ENCODE peak calls at places on chromosome 12, in five cellular contexts. One of them, this sample, is unnamed.

GRCh38 chr12:23099104-23099503 is 474.1 kb downstream of the ETNK1 start:
- DNase-seq in AG04449: no peak
- DNase-seq in progenitor cell of endocrine pancreas: no peak
- DNase-seq in ovary: no peak
- DNase-seq in HCT116: no peak
- DNase-seq in this sample: no peak

GRCh38 chr12:125070117-125070516 is 4.9 kb downstream of the AACS start:
- DNase-seq in AG04449: no peak
- DNase-seq in progenitor cell of endocrine pancreas: no peak
- DNase-seq in ovary: no peak
- DNase-seq in HCT116: no peak
- DNase-seq in this sample: no peak

GRCh38 chr12:76627346-76628135 is 68.0 kb upstream of the OSBPL8 start:
- DNase-seq in AG04449: no peak
- DNase-seq in progenitor cell of endocrine pancreas: no peak
- DNase-seq in ovary: no peak
- DNase-seq in HCT116: no peak
- DNase-seq in this sample: no peak

GRCh38 chr12:32248594-32249140 is 142.0 kb downstream of the BICD1 start:
- DNase-seq in AG04449: no peak
- DNase-seq in progenitor cell of endocrine pancreas: no peak
- DNase-seq in ovary: no peak
- DNase-seq in HCT116: no peak
- DNase-seq in this sample: no peak

GRCh38 chr12:106106892-106107291 is 31.9 kb downstream of the NUAK1 start:
- DNase-seq in AG04449: no peak
- DNase-seq in progenitor cell of endocrine pancreas: no peak
- DNase-seq in ovary: no peak
- DNase-seq in HCT116: no peak
- DNase-seq in this sample: no peak

GRCh38 chr12:129693731-129694130 is 210.1 kb downstream of the TMEM132D start:
- DNase-seq in AG04449: no peak
- DNase-seq in progenitor cell of endocrine pancreas: no peak
- DNase-seq in ovary: no peak
- DNase-seq in HCT116: no peak
- DNase-seq in this sample: no peak

GRCh38 chr12:10673660-10674384 is at the start of gene STYK1:
- DNase-seq in AG04449: no peak
- DNase-seq in progenitor cell of endocrine pancreas: peak; percentile 86
- DNase-seq in ovary: peak; percentile 21
- DNase-seq in HCT116: peak; percentile 81
- DNase-seq in this sample: peak; percentile 22

GRCh38 chr12:93714382-93714781 is 37.2 kb downstream of the CRADD start:
- DNase-seq in AG04449: no peak
- DNase-seq in progenitor cell of endocrine pancreas: no peak
- DNase-seq in ovary: no peak
- DNase-seq in HCT116: no peak
- DNase-seq in this sample: no peak

GRCh38 chr12:16076553-16076952 is 165.4 kb downstream of the DERA start:
- DNase-seq in AG04449: no peak
- DNase-seq in progenitor cell of endocrine pancreas: no peak
- DNase-seq in ovary: no peak
- DNase-seq in HCT116: peak; percentile 29
- DNase-seq in this sample: no peak

GRCh38 chr12:74317078-74317581 is 220.5 kb upstream of the ATXN7L3B start:
- DNase-seq in AG04449: no peak
- DNase-seq in progenitor cell of endocrine pancreas: no peak
- DNase-seq in ovary: peak; percentile 49
- DNase-seq in HCT116: no peak
- DNase-seq in this sample: no peak
- TF ChIP-seq CTCF in AG04449: peak; percentile 4
- TF ChIP-seq CTCF in progenitor cell of endocrine pancreas: peak; percentile 57
- TF ChIP-seq CTCF in ovary: no peak
- TF ChIP-seq CTCF in HCT116: peak; percentile 61
- TF ChIP-seq CTCF in this sample: no peak

DNA sequence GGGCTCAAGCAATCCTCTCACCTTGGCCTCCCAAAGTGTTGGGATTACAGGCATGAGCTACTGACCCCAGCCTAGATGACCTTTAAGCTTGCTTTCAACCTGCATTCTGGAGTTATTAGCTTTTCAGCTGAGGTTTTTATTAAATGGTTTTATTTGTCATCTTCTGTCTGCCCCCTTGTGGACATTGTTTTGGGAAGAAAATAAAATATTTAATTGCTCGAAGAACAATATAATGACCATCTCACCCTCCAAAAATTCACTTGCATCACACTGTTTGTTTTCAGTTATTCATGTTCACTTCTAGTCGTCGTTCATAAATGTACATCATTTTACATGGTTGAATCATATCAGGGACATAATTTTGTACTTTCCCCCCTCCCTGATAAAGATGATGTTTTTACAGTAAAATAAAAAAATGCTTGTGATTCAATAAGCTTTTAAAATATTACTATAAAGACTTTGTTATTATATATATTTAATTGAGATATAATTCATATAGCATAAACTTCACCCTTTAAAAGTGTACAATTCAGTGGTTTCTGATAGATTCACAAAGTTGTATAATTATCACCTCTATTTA is 10.1 kb upstream of the SPATS2 start:
- DNase-seq in AG04449: no peak
- DNase-seq in progenitor cell of endocrine pancreas: no peak
- DNase-seq in ovary: no peak
- DNase-seq in HCT116: no peak
- DNase-seq in this sample: no peak
- TF ChIP-seq CTCF in AG04449: peak; percentile 25
- TF ChIP-seq CTCF in progenitor cell of endocrine pancreas: peak; percentile 53
- TF ChIP-seq CTCF in ovary: no peak
- TF ChIP-seq CTCF in HCT116: peak; percentile 67
- TF ChIP-seq CTCF in this sample: no peak

GRCh38 chr12:52805739-52806138 is 8.2 kb downstream of the KRT4 start:
- DNase-seq in AG04449: no peak
- DNase-seq in progenitor cell of endocrine pancreas: no peak
- DNase-seq in ovary: no peak
- DNase-seq in HCT116: no peak
- DNase-seq in this sample: no peak

GRCh38 chr12:52806821-52807543 is 6.9 kb downstream of the KRT4 start:
- DNase-seq in AG04449: no peak
- DNase-seq in progenitor cell of endocrine pancreas: no peak
- DNase-seq in ovary: no peak
- DNase-seq in HCT116: no peak
- DNase-seq in this sample: no peak

GRCh38 chr12:52807544-52808470 is 6.1 kb downstream of the KRT4 start:
- DNase-seq in AG04449: no peak
- DNase-seq in progenitor cell of endocrine pancreas: no peak
- DNase-seq in ovary: no peak
- DNase-seq in HCT116: no peak
- DNase-seq in this sample: no peak

GRCh38 chr12:52805000-52805399 is 8.9 kb downstream of the KRT4 start:
- DNase-seq in AG04449: no peak
- DNase-seq in progenitor cell of endocrine pancreas: no peak
- DNase-seq in ovary: no peak
- DNase-seq in HCT116: no peak
- DNase-seq in this sample: no peak

GRCh38 chr12:52806169-52806811 is 7.6 kb downstream of the KRT4 start:
- DNase-seq in AG04449: no peak
- DNase-seq in progenitor cell of endocrine pancreas: no peak
- DNase-seq in ovary: no peak
- DNase-seq in HCT116: no peak
- DNase-seq in this sample: no peak
- TF ChIP-seq CTCF in AG04449: no peak
- TF ChIP-seq CTCF in progenitor cell of endocrine pancreas: no peak
- TF ChIP-seq CTCF in ovary: no peak
- TF ChIP-seq CTCF in HCT116: no peak
- TF ChIP-seq CTCF in this sample: no peak

GRCh38 chr12:37672655-37673260 is 643.8 kb upstream of the ALG10B start:
- DNase-seq in AG04449: no peak
- DNase-seq in progenitor cell of endocrine pancreas: no peak
- DNase-seq in ovary: no peak
- DNase-seq in HCT116: no peak
- DNase-seq in this sample: no peak
- TF ChIP-seq CTCF in AG04449: no peak
- TF ChIP-seq CTCF in progenitor cell of endocrine pancreas: no peak
- TF ChIP-seq CTCF in ovary: no peak
- TF ChIP-seq CTCF in HCT116: peak; percentile 58
- TF ChIP-seq CTCF in this sample: no peak

GRCh38 chr12:53492188-53492587 is 7.1 kb downstream of the MAP3K12 start:
- DNase-seq in AG04449: no peak
- DNase-seq in progenitor cell of endocrine pancreas: no peak
- DNase-seq in ovary: no peak
- DNase-seq in HCT116: no peak
- DNase-seq in this sample: no peak

GRCh38 chr12:53495903-53496751 is 3.1 kb downstream of the MAP3K12 start:
- DNase-seq in AG04449: no peak
- DNase-seq in progenitor cell of endocrine pancreas: no peak
- DNase-seq in ovary: peak; percentile 70
- DNase-seq in HCT116: no peak
- DNase-seq in this sample: no peak

GRCh38 chr12:53493610-53494391 is 5.5 kb downstream of the MAP3K12 start:
- DNase-seq in AG04449: no peak
- DNase-seq in progenitor cell of endocrine pancreas: no peak
- DNase-seq in ovary: peak; percentile 37
- DNase-seq in HCT116: no peak
- DNase-seq in this sample: no peak

GRCh38 chr12:53489242-53489915 is 9.9 kb downstream of the MAP3K12 start:
- DNase-seq in AG04449: no peak
- DNase-seq in progenitor cell of endocrine pancreas: no peak
- DNase-seq in ovary: no peak
- DNase-seq in HCT116: no peak
- DNase-seq in this sample: no peak

DNA sequence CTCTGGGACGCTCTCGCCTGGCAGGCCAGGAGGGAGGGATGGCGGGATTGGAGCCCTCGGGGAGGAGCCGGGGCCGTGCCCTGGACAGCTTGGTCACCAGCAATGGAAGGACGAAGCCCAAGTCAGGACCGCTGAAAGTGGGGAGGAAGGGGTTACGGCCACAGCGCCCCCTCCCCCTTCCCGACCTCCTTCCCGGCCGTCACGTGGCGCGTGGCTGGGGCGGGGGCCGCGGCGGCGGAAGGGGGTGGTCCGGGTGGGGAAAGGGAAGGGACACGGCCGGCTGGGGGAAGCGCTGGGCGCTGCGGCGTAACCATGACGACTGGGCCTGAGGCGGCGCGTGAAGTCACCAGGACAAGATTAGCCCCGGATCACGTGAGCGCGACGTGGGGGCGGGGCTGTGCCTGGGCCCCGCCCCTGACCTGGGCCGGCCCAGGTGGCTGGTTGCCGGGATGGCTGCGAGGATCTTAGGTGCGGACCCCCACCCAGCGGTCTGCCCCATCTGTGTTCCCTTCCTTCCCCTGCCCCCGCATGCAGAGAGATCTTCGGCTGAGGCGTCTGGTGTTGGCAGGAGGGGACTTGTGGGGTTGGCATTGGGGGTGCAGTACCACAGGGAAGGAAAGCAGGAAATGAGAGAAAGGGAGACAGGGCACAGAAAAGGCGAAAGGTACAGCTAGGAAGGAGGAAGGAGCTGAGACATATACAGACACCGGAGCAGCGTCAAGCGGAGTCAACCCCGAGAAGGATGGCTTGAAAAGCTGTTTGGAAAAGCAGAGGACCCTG is 6.2 kb downstream of the MAP3K12 start:
- DNase-seq in AG04449: no peak
- DNase-seq in progenitor cell of endocrine pancreas: peak; percentile 94
- DNase-seq in ovary: peak; percentile 96
- DNase-seq in HCT116: peak; percentile 64
- DNase-seq in this sample: peak; percentile 95
- TF ChIP-seq CTCF in AG04449: no peak
- TF ChIP-seq CTCF in progenitor cell of endocrine pancreas: no peak
- TF ChIP-seq CTCF in ovary: no peak
- TF ChIP-seq CTCF in HCT116: no peak
- TF ChIP-seq CTCF in this sample: no peak

DNA sequence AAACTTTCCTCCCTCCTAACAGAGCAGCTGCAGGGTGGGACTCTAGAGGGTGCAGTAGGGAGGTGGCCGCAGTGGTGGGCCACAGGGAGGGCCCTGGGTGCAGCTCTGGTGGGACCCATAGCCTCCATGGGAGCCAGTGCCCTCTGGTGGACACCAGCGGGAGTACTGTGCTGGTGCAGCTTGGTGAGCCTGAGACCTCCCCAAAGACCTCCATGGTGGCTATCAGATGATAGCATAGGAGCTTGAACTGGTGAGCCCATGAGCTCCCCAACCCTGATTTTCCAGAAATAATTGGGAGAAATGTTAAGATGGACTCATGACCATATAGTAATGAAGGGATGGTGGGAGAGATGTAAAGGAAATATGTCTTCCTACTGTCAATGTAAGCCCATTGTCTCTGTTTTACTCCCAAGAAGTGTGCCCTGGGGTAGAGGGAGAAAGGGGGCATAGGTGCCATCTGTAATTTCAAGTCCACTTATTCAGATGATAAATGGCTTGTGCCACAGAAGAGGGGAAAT is 98.7 kb downstream of the GAS2L3 start:
- DNase-seq in AG04449: no peak
- DNase-seq in progenitor cell of endocrine pancreas: no peak
- DNase-seq in ovary: no peak
- DNase-seq in HCT116: no peak
- DNase-seq in this sample: no peak
- TF ChIP-seq CTCF in AG04449: peak; percentile 56
- TF ChIP-seq CTCF in progenitor cell of endocrine pancreas: peak; percentile 46
- TF ChIP-seq CTCF in ovary: no peak
- TF ChIP-seq CTCF in HCT116: peak; percentile 83
- TF ChIP-seq CTCF in this sample: no peak

DNA sequence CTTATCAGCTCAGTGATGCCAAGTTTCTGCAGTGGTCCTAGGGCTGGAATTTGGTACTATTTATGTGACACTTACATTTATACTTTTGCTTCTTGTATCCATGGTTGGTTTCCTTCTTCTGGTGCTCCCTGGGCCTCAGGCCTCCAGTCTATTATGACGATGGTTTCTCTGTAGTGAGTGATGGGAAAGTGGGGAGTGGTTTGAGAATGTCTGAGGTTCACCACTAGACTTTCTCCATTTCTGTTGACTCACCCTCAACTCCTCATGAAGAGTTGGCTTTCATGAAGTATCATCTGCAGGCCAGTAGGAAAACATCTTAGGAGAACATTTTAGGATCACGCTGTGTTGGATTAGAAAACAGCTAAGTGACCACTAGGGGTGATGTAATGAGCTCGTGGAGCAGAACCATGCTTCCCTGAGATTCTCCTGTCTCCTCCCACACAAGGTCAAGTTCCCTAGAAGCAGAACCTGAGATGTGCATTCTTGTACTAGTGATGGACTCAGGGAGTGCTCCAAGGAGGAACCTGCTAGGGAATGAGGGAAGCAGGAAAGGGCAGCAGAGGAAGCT is 32.1 kb downstream of the RPH3A start:
- DNase-seq in AG04449: no peak
- DNase-seq in progenitor cell of endocrine pancreas: no peak
- DNase-seq in ovary: no peak
- DNase-seq in HCT116: no peak
- DNase-seq in this sample: no peak
- TF ChIP-seq CTCF in AG04449: no peak
- TF ChIP-seq CTCF in progenitor cell of endocrine pancreas: peak; percentile 22
- TF ChIP-seq CTCF in ovary: no peak
- TF ChIP-seq CTCF in HCT116: peak; percentile 49
- TF ChIP-seq CTCF in this sample: no peak